ENCODE peak calls at places on chromosome 16, in eight cellular contexts. N is T-helper 9 cell; F is astrocyte of the spinal cord; I is EL; E is activated T-helper 1 cell treated with anti-CD3 and anti-CD28 coated beads, Interleukin-2, amount 50 U/mL, for 16 hours; D is stimulated activated CD4-positive, alpha-beta T cell treated with anti-CD3 and anti-CD28 coated beads, Interleukin-12 subunit alpha, Interleukin-12 subunit beta, amount 100 ng/mL, for 48 hours; A is stimulated activated naive B cell treated with anti-CD40 and anti-IgM and Interleukin-4, amounts not matched to agents 10 μg/mL and 1 μg/mL and 100 μg/mL, for 72 hours; H is heart right ventricle. B is an unnamed sample.

GRCh38 chr16:86923656-86924055 is 345.3 kb downstream of the FOXL1 start:
- DNase-seq in N (no peak), F (no peak), I (no peak), E (no peak), D (no peak), A (no peak), H (no peak), B (no peak)

GRCh38 chr16:68228652-68229051 is 7.3 kb downstream of the ESRP2 start:
- DNase-seq in N (no peak), F (no peak), I (no peak), E (no peak), D (no peak), A (no peak), H (no peak), B (no peak)

GRCh38 chr16:55257971-55258613 is 65.9 kb upstream of the IRX6 start:
- DNase-seq in N (peak), F (peak), I (peak), E (peak), D (peak), A (peak), H (peak), B (no peak)

GRCh38 chr16:70159355-70160348 is 13.9 kb upstream of the CLEC18C start:
- DNase-seq in N (no peak), F (peak), I (no peak), E (no peak), D (no peak), A (no peak), H (peak), B (no peak)

GRCh38 chr16:11078812-11079459 is 134.6 kb downstream of the CLEC16A start:
- DNase-seq in N (no peak), F (peak), I (peak), E (no peak), D (no peak), A (no peak), H (peak), B (no peak)

GRCh38 chr16:48498761-48499600 is 111.0 kb downstream of the N4BP1 start:
- DNase-seq in N (no peak), F (peak), I (peak), E (no peak), D (no peak), A (no peak), H (no peak), B (no peak)

GRCh38 chr16:56974549-56975300 is 13.0 kb downstream of the CETP start:
- DNase-seq in N (no peak), F (no peak), I (no peak), E (no peak), D (no peak), A (no peak), H (no peak), B (no peak)

GRCh38 chr16:85398688-85399582 is 214.2 kb upstream of the GSE1 start:
- DNase-seq in N (no peak), F (no peak), I (no peak), E (no peak), D (no peak), A (no peak), H (no peak), B (no peak)

GRCh38 chr16:29821663-29822115 is 1.4 kb downstream of the MVP start:
- DNase-seq in N (no peak), F (peak), I (peak), E (no peak), D (no peak), A (no peak), H (no peak), B (no peak)

GRCh38 chr16:65384441-65384840 is 262.6 kb upstream of the CDH11 start:
- DNase-seq in N (no peak), F (no peak), I (peak), E (no peak), D (no peak), A (no peak), H (no peak), B (no peak)

GRCh38 chr16:23009075-23009474 is 140.2 kb downstream of the USP31 start:
- DNase-seq in N (no peak), F (no peak), I (no peak), E (no peak), D (no peak), A (no peak), H (no peak), B (no peak)

GRCh38 chr16:58661199-58661830 is 23.3 kb downstream of the SLC38A7 start:
- DNase-seq in N (no peak), F (peak), I (peak), E (no peak), D (no peak), A (no peak), H (peak), B (no peak)

GRCh38 chr16:58010886-58011285 is 9.7 kb downstream of the USB1 start:
- DNase-seq in N (no peak), F (no peak), I (peak), E (no peak), D (no peak), A (no peak), H (no peak), B (no peak)

GRCh38 chr16:31010539-31010938 is at the start of gene STX1B:
- DNase-seq in N (peak), F (peak), I (peak), E (peak), D (no peak), A (no peak), H (no peak), B (peak)

GRCh38 chr16:381788-382717 is at the start of gene PGAP6:
- DNase-seq in N (peak), F (no peak), I (peak), E (peak), D (no peak), A (peak), H (peak), B (peak)

GRCh38 chr16:75996491-75996890 is 270.2 kb upstream of the CPHXL start:
- DNase-seq in N (no peak), F (no peak), I (no peak), E (no peak), D (no peak), A (no peak), H (no peak), B (no peak)

GRCh38 chr16:70746040-70746707 is 54.8 kb downstream of the VAC14 start:
- DNase-seq in N (no peak), F (peak), I (peak), E (no peak), D (no peak), A (no peak), H (peak), B (no peak)

GRCh38 chr16:76574651-76575050 is 297.4 kb downstream of the CNTNAP4 start:
- DNase-seq in N (no peak), F (no peak), I (no peak), E (no peak), D (no peak), A (no peak), H (no peak), B (no peak)

GRCh38 chr16:9047689-9048301 is 43.6 kb upstream of the HAPSTR1 start:
- DNase-seq in N (no peak), F (peak), I (peak), E (peak), D (peak), A (peak), H (peak), B (no peak)

GRCh38 chr16:77723108-77723514 is 797 bp downstream of the NUDT7 start:
- DNase-seq in N (no peak), F (peak), I (peak), E (no peak), D (no peak), A (no peak), H (peak), B (no peak)

GRCh38 chr16:66931665-66932064 is 2.5 kb downstream of the CIAO2B start:
- DNase-seq in N (no peak), F (no peak), I (no peak), E (no peak), D (no peak), A (no peak), H (no peak), B (no peak)

GRCh38 chr16:3021449-3022207 is 1.5 kb downstream of the TNFRSF12A start:
- DNase-seq in N (peak), F (peak), I (peak), E (peak), D (peak), A (peak), H (peak), B (peak)